ENCODE peak calls at places on chromosomes 12 and 14, in eight cellular contexts. One of them, this sample, is unnamed. For H3K4me1, the result is how much of the 10 kb centered on the place peaks cover.

GRCh38 chr14:91113829-91114078 is at the start of gene DGLUCY:
- DNase-seq in right cardiac atrium: peak
- DNase-seq in cardiac muscle cell: peak
- DNase-seq in A673: peak
- DNase-seq in neural progenitor cell: no peak
- DNase-seq in fibroblast of lung: peak
- DNase-seq in CD8-positive, alpha-beta T cell: peak
- DNase-seq in astrocyte: peak
- DNase-seq in this sample: no peak

GRCh38 chr14:91613459-91614145 is 103.5 kb upstream of the PPP4R3A start:
- DNase-seq in right cardiac atrium: no peak
- DNase-seq in cardiac muscle cell: no peak
- DNase-seq in A673: peak
- DNase-seq in neural progenitor cell: no peak
- DNase-seq in fibroblast of lung: no peak
- DNase-seq in CD8-positive, alpha-beta T cell: no peak
- DNase-seq in astrocyte: no peak
- DNase-seq in this sample: no peak

GRCh38 chr14:74981833-74982232 is 20.9 kb upstream of the EIF2B2 start:
- DNase-seq in right cardiac atrium: no peak
- DNase-seq in cardiac muscle cell: no peak
- DNase-seq in A673: no peak
- DNase-seq in neural progenitor cell: no peak
- DNase-seq in fibroblast of lung: no peak
- DNase-seq in CD8-positive, alpha-beta T cell: no peak
- DNase-seq in astrocyte: no peak
- DNase-seq in this sample: no peak

GRCh38 chr14:86513056-86513455 is 983.1 kb downstream of the FLRT2 start:
- DNase-seq in right cardiac atrium: no peak
- DNase-seq in cardiac muscle cell: no peak
- DNase-seq in A673: peak
- DNase-seq in neural progenitor cell: no peak
- DNase-seq in fibroblast of lung: no peak
- DNase-seq in CD8-positive, alpha-beta T cell: no peak
- DNase-seq in astrocyte: no peak
- DNase-seq in this sample: no peak

GRCh38 chr14:65210118-65210826 is 108.0 kb upstream of the MAX start:
- DNase-seq in right cardiac atrium: no peak
- DNase-seq in cardiac muscle cell: no peak
- DNase-seq in A673: no peak
- DNase-seq in neural progenitor cell: no peak
- DNase-seq in fibroblast of lung: peak
- DNase-seq in CD8-positive, alpha-beta T cell: no peak
- DNase-seq in astrocyte: peak
- DNase-seq in this sample: no peak

GRCh38 chr12:114611145-114612018 is 72.6 kb downstream of the TBX3 start:
- DNase-seq in right cardiac atrium: no peak
- DNase-seq in cardiac muscle cell: no peak
- DNase-seq in A673: no peak
- DNase-seq in neural progenitor cell: no peak
- DNase-seq in fibroblast of lung: no peak
- DNase-seq in CD8-positive, alpha-beta T cell: no peak
- DNase-seq in astrocyte: no peak
- DNase-seq in this sample: no peak

GRCh38 chr12:34048714-34049113 is 26.4 kb downstream of the ALG10 start:
- DNase-seq in right cardiac atrium: no peak
- DNase-seq in cardiac muscle cell: no peak
- DNase-seq in A673: no peak
- DNase-seq in neural progenitor cell: no peak
- DNase-seq in fibroblast of lung: no peak
- DNase-seq in CD8-positive, alpha-beta T cell: no peak
- DNase-seq in astrocyte: no peak
- DNase-seq in this sample: no peak

GRCh38 chr12:49288412-49288853 is 6.5 kb upstream of the PRPH start:
- DNase-seq in right cardiac atrium: peak
- DNase-seq in cardiac muscle cell: peak
- DNase-seq in A673: peak
- DNase-seq in neural progenitor cell: peak
- DNase-seq in fibroblast of lung: no peak
- DNase-seq in CD8-positive, alpha-beta T cell: peak
- DNase-seq in astrocyte: no peak
- DNase-seq in this sample: peak

GRCh38 chr14:64844272-64844671 is 35.4 kb downstream of the SPTB start:
- DNase-seq in right cardiac atrium: no peak
- DNase-seq in cardiac muscle cell: no peak
- DNase-seq in A673: no peak
- DNase-seq in neural progenitor cell: no peak
- DNase-seq in fibroblast of lung: no peak
- DNase-seq in CD8-positive, alpha-beta T cell: no peak
- DNase-seq in astrocyte: no peak
- DNase-seq in this sample: no peak

GRCh38 chr14:22926316-22926715 is 2.9 kb downstream of the PRMT5 start:
- DNase-seq in right cardiac atrium: no peak
- DNase-seq in cardiac muscle cell: no peak
- DNase-seq in A673: no peak
- DNase-seq in neural progenitor cell: no peak
- DNase-seq in fibroblast of lung: peak
- DNase-seq in CD8-positive, alpha-beta T cell: no peak
- DNase-seq in astrocyte: peak
- DNase-seq in this sample: no peak

GRCh38 chr12:5059358-5059757 is 15.7 kb downstream of the KCNA5 start:
- DNase-seq in right cardiac atrium: peak
- DNase-seq in cardiac muscle cell: peak
- DNase-seq in A673: no peak
- DNase-seq in neural progenitor cell: no peak
- DNase-seq in fibroblast of lung: no peak
- DNase-seq in CD8-positive, alpha-beta T cell: no peak
- DNase-seq in astrocyte: no peak
- DNase-seq in this sample: no peak

GRCh38 chr12:100331871-100332270 is 25.0 kb upstream of the SLC17A8 start:
- DNase-seq in right cardiac atrium: no peak
- DNase-seq in cardiac muscle cell: no peak
- DNase-seq in A673: no peak
- DNase-seq in neural progenitor cell: no peak
- DNase-seq in fibroblast of lung: no peak
- DNase-seq in CD8-positive, alpha-beta T cell: no peak
- DNase-seq in astrocyte: no peak
- DNase-seq in this sample: no peak

GRCh38 chr12:103583008-103583407 is 4.1 kb upstream of the STAB2 start:
- DNase-seq in right cardiac atrium: no peak
- DNase-seq in cardiac muscle cell: no peak
- DNase-seq in A673: no peak
- DNase-seq in neural progenitor cell: no peak
- DNase-seq in fibroblast of lung: no peak
- DNase-seq in CD8-positive, alpha-beta T cell: no peak
- DNase-seq in astrocyte: no peak
- DNase-seq in this sample: no peak

GRCh38 chr14:105155071-105155651 is 13.4 kb downstream of the JAG2 start:
- DNase-seq in right cardiac atrium: peak
- DNase-seq in cardiac muscle cell: no peak
- DNase-seq in A673: no peak
- DNase-seq in neural progenitor cell: no peak
- DNase-seq in fibroblast of lung: no peak
- DNase-seq in CD8-positive, alpha-beta T cell: no peak
- DNase-seq in astrocyte: no peak
- DNase-seq in this sample: no peak

GRCh38 chr12:124463341-124463861 is 104.0 kb downstream of the NCOR2 start:
- DNase-seq in right cardiac atrium: no peak
- DNase-seq in cardiac muscle cell: no peak
- DNase-seq in A673: peak
- DNase-seq in neural progenitor cell: peak
- DNase-seq in fibroblast of lung: no peak
- DNase-seq in CD8-positive, alpha-beta T cell: no peak
- DNase-seq in astrocyte: no peak
- DNase-seq in this sample: no peak

GRCh38 chr14:95545769-95546168 is 10.9 kb downstream of the GLRX5 start:
- DNase-seq in right cardiac atrium: no peak
- DNase-seq in cardiac muscle cell: no peak
- DNase-seq in A673: peak
- DNase-seq in neural progenitor cell: no peak
- DNase-seq in fibroblast of lung: peak
- DNase-seq in CD8-positive, alpha-beta T cell: no peak
- DNase-seq in astrocyte: peak
- DNase-seq in this sample: no peak
- H3K4me1 ChIP-seq in right cardiac atrium: under half
- H3K4me1 ChIP-seq in cardiac muscle cell: under half
- H3K4me1 ChIP-seq in A673: under half
- H3K4me1 ChIP-seq in neural progenitor cell: under half
- H3K4me1 ChIP-seq in fibroblast of lung: under half
- H3K4me1 ChIP-seq in CD8-positive, alpha-beta T cell: under half
- H3K4me1 ChIP-seq in astrocyte: under half
- H3K4me1 ChIP-seq in this sample: under half

GRCh38 chr12:132851465-132851864 is 22.8 kb upstream of the GOLGA3 start:
- DNase-seq in right cardiac atrium: no peak
- DNase-seq in cardiac muscle cell: no peak
- DNase-seq in A673: no peak
- DNase-seq in neural progenitor cell: no peak
- DNase-seq in fibroblast of lung: no peak
- DNase-seq in CD8-positive, alpha-beta T cell: no peak
- DNase-seq in astrocyte: no peak
- DNase-seq in this sample: no peak

GRCh38 chr12:132850291-132850690 is 21.6 kb upstream of the GOLGA3 start:
- DNase-seq in right cardiac atrium: no peak
- DNase-seq in cardiac muscle cell: no peak
- DNase-seq in A673: no peak
- DNase-seq in neural progenitor cell: no peak
- DNase-seq in fibroblast of lung: no peak
- DNase-seq in CD8-positive, alpha-beta T cell: no peak
- DNase-seq in astrocyte: no peak
- DNase-seq in this sample: no peak

GRCh38 chr12:132848521-132848920 is 19.9 kb upstream of the GOLGA3 start:
- DNase-seq in right cardiac atrium: no peak
- DNase-seq in cardiac muscle cell: no peak
- DNase-seq in A673: no peak
- DNase-seq in neural progenitor cell: no peak
- DNase-seq in fibroblast of lung: no peak
- DNase-seq in CD8-positive, alpha-beta T cell: no peak
- DNase-seq in astrocyte: no peak
- DNase-seq in this sample: no peak

GRCh38 chr12:132853285-132854092 is 24.8 kb upstream of the GOLGA3 start:
- DNase-seq in right cardiac atrium: no peak
- DNase-seq in cardiac muscle cell: no peak
- DNase-seq in A673: no peak
- DNase-seq in neural progenitor cell: no peak
- DNase-seq in fibroblast of lung: no peak
- DNase-seq in CD8-positive, alpha-beta T cell: no peak
- DNase-seq in astrocyte: no peak
- DNase-seq in this sample: no peak

GRCh38 chr12:132852496-132852895 is 23.8 kb upstream of the GOLGA3 start:
- DNase-seq in right cardiac atrium: no peak
- DNase-seq in cardiac muscle cell: no peak
- DNase-seq in A673: no peak
- DNase-seq in neural progenitor cell: no peak
- DNase-seq in fibroblast of lung: no peak
- DNase-seq in CD8-positive, alpha-beta T cell: no peak
- DNase-seq in astrocyte: no peak
- DNase-seq in this sample: no peak
- H3K4me1 ChIP-seq in right cardiac atrium: under half
- H3K4me1 ChIP-seq in cardiac muscle cell: under half
- H3K4me1 ChIP-seq in A673: under half
- H3K4me1 ChIP-seq in neural progenitor cell: under half
- H3K4me1 ChIP-seq in fibroblast of lung: under half
- H3K4me1 ChIP-seq in CD8-positive, alpha-beta T cell: under half
- H3K4me1 ChIP-seq in astrocyte: under half
- H3K4me1 ChIP-seq in this sample: under half

GRCh38 chr14:76962303-76962660 is 66.2 kb downstream of the IRF2BPL start:
- DNase-seq in right cardiac atrium: no peak
- DNase-seq in cardiac muscle cell: no peak
- DNase-seq in A673: peak
- DNase-seq in neural progenitor cell: no peak
- DNase-seq in fibroblast of lung: no peak
- DNase-seq in CD8-positive, alpha-beta T cell: no peak
- DNase-seq in astrocyte: no peak
- DNase-seq in this sample: no peak

GRCh38 chr14:76965232-76965631 is 63.3 kb downstream of the IRF2BPL start:
- DNase-seq in right cardiac atrium: no peak
- DNase-seq in cardiac muscle cell: no peak
- DNase-seq in A673: no peak
- DNase-seq in neural progenitor cell: no peak
- DNase-seq in fibroblast of lung: no peak
- DNase-seq in CD8-positive, alpha-beta T cell: no peak
- DNase-seq in astrocyte: no peak
- DNase-seq in this sample: no peak

GRCh38 chr14:76966535-76966934 is 62.0 kb downstream of the IRF2BPL start:
- DNase-seq in right cardiac atrium: no peak
- DNase-seq in cardiac muscle cell: no peak
- DNase-seq in A673: no peak
- DNase-seq in neural progenitor cell: no peak
- DNase-seq in fibroblast of lung: no peak
- DNase-seq in CD8-positive, alpha-beta T cell: no peak
- DNase-seq in astrocyte: no peak
- DNase-seq in this sample: no peak

GRCh38 chr14:76963366-76963765 is 65.1 kb downstream of the IRF2BPL start:
- DNase-seq in right cardiac atrium: no peak
- DNase-seq in cardiac muscle cell: no peak
- DNase-seq in A673: no peak
- DNase-seq in neural progenitor cell: no peak
- DNase-seq in fibroblast of lung: no peak
- DNase-seq in CD8-positive, alpha-beta T cell: no peak
- DNase-seq in astrocyte: no peak
- DNase-seq in this sample: no peak

DNA sequence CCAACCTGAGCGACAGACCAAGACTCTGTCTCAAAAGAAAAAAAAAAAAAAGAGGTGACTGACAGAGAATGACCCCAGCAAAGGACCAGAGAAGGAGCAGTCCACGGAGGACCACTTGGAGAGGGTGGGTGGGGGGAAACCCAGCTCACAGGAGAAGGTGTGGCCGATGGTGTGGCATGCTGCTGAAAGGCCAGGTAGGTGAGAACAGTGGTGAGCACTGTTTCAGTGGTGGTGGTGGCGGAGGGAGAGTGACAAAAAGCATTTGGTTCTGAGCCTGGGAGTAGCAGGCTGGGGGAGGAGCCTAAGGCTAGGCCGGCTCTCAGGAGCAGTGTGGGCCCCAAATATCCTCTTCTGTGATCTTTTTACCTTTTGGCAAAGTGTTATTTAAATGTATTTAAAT is 63.8 kb downstream of the IRF2BPL start:
- DNase-seq in right cardiac atrium: no peak
- DNase-seq in cardiac muscle cell: no peak
- DNase-seq in A673: no peak
- DNase-seq in neural progenitor cell: no peak
- DNase-seq in fibroblast of lung: no peak
- DNase-seq in CD8-positive, alpha-beta T cell: no peak
- DNase-seq in astrocyte: no peak
- DNase-seq in this sample: no peak
- H3K4me1 ChIP-seq in right cardiac atrium: under half
- H3K4me1 ChIP-seq in cardiac muscle cell: under half
- H3K4me1 ChIP-seq in A673: under half
- H3K4me1 ChIP-seq in neural progenitor cell: under half
- H3K4me1 ChIP-seq in fibroblast of lung: under half
- H3K4me1 ChIP-seq in CD8-positive, alpha-beta T cell: under half
- H3K4me1 ChIP-seq in astrocyte: under half
- H3K4me1 ChIP-seq in this sample: half or more

GRCh38 chr14:50657753-50658152 is 10.4 kb downstream of the SAV1 start:
- DNase-seq in right cardiac atrium: no peak
- DNase-seq in cardiac muscle cell: no peak
- DNase-seq in A673: no peak
- DNase-seq in neural progenitor cell: no peak
- DNase-seq in fibroblast of lung: no peak
- DNase-seq in CD8-positive, alpha-beta T cell: no peak
- DNase-seq in astrocyte: no peak
- DNase-seq in this sample: no peak

GRCh38 chr14:50659327-50659974 is 8.7 kb downstream of the SAV1 start:
- DNase-seq in right cardiac atrium: peak
- DNase-seq in cardiac muscle cell: no peak
- DNase-seq in A673: peak
- DNase-seq in neural progenitor cell: no peak
- DNase-seq in fibroblast of lung: no peak
- DNase-seq in CD8-positive, alpha-beta T cell: no peak
- DNase-seq in astrocyte: no peak
- DNase-seq in this sample: no peak

GRCh38 chr14:50658203-50658602 is 9.9 kb downstream of the SAV1 start:
- DNase-seq in right cardiac atrium: peak
- DNase-seq in cardiac muscle cell: no peak
- DNase-seq in A673: peak
- DNase-seq in neural progenitor cell: peak
- DNase-seq in fibroblast of lung: peak
- DNase-seq in CD8-positive, alpha-beta T cell: no peak
- DNase-seq in astrocyte: peak
- DNase-seq in this sample: no peak
- H3K4me1 ChIP-seq in right cardiac atrium: under half
- H3K4me1 ChIP-seq in cardiac muscle cell: under half
- H3K4me1 ChIP-seq in A673: under half
- H3K4me1 ChIP-seq in neural progenitor cell: under half
- H3K4me1 ChIP-seq in fibroblast of lung: under half
- H3K4me1 ChIP-seq in CD8-positive, alpha-beta T cell: under half
- H3K4me1 ChIP-seq in astrocyte: under half
- H3K4me1 ChIP-seq in this sample: under half

This sample was measured in CD8-positive, alpha-beta memory T cell.